ENCODE peak calls at places on chromosomes 5 and 9, in seven cellular contexts. F is right lobe of liver; O is MM.1S; I is colonic mucosa; E is fibroblast of villous mesenchyme; G is stomach; D is CD8-positive, alpha-beta T cell. B is an unnamed sample.

GRCh38 chr5:16673241-16673998 is 56.6 kb upstream of the RETREG1 start:
- DNase-seq in F (no peak), O (no peak), I (no peak), E (no peak), G (no peak), D (peak; percentile 71), B (no peak)

GRCh38 chr5:149299451-149300054 is 27.9 kb downstream of the AFAP1L1 start:
- DNase-seq in F (no peak), O (no peak), I (no peak), E (no peak), G (no peak), D (no peak), B (no peak)

GRCh38 chr9:14366071-14366470 is 52.1 kb upstream of the NFIB start:
- DNase-seq in F (no peak), O (no peak), I (no peak), E (peak; percentile 86), G (no peak), D (no peak), B (peak; percentile 98)

GRCh38 chr9:96420468-96421219 is 2.5 kb upstream of the ZNF367 start:
- DNase-seq in F (no peak), O (peak; percentile 15), I (peak; percentile 28), E (peak; percentile 72), G (no peak), D (no peak), B (peak; percentile 98)

GRCh38 chr9:101977614-101978210 is 239.3 kb upstream of the GRIN3A start:
- DNase-seq in F (no peak), O (peak; percentile 41), I (no peak), E (peak; percentile 13), G (no peak), D (no peak), B (peak; percentile 20)

GRCh38 chr9:89935791-89936190 is 331.0 kb downstream of the GADD45G start:
- DNase-seq in F (no peak), O (no peak), I (no peak), E (no peak), G (no peak), D (no peak), B (no peak)

GRCh38 chr5:122704247-122705036 is 70.4 kb upstream of the SNX2 start:
- DNase-seq in F (no peak), O (peak; percentile 55), I (no peak), E (peak; percentile 59), G (no peak), D (no peak), B (peak; percentile 72)

GRCh38 chr9:138052635-138053320 is 175.2 kb downstream of the CACNA1B start:
- DNase-seq in F (peak; percentile 31), O (no peak), I (no peak), E (no peak), G (peak; percentile 0), D (no peak), B (no peak)

GRCh38 chr9:129316281-129317030 is 138.4 kb upstream of the IER5L start:
- DNase-seq in F (peak; percentile 49), O (no peak), I (no peak), E (no peak), G (no peak), D (no peak), B (no peak)

GRCh38 chr5:171386006-171386671 is 1.5 kb upstream of the NPM1 start:
- DNase-seq in F (no peak), O (no peak), I (no peak), E (no peak), G (no peak), D (no peak), B (no peak)

GRCh38 chr5:41763096-41763495 is 107.1 kb downstream of the OXCT1 start:
- DNase-seq in F (no peak), O (peak; percentile 63), I (no peak), E (peak; percentile 66), G (no peak), D (no peak), B (peak; percentile 78)

GRCh38 chr5:129905467-129906176 is 1.4 kb downstream of the CHSY3 start:
- DNase-seq in F (no peak), O (no peak), I (peak; percentile 19), E (no peak), G (no peak), D (no peak), B (no peak)

GRCh38 chr5:137446611-137447010 is 52.5 kb downstream of the SPOCK1 start:
- DNase-seq in F (no peak), O (no peak), I (no peak), E (no peak), G (no peak), D (no peak), B (no peak)

GRCh38 chr5:68803881-68804319 is 289.9 kb upstream of the SLC30A5 start:
- DNase-seq in F (no peak), O (no peak), I (no peak), E (no peak), G (no peak), D (no peak), B (no peak)

GRCh38 chr5:135615581-135616260 is 36.9 kb upstream of the CXCL14 start:
- DNase-seq in F (no peak), O (no peak), I (no peak), E (peak; percentile 4), G (no peak), D (no peak), B (peak; percentile 34)

GRCh38 chr5:52804978-52805377 is 17.3 kb downstream of the ITGA1 start:
- DNase-seq in F (no peak), O (no peak), I (no peak), E (no peak), G (no peak), D (no peak), B (no peak)

GRCh38 chr9:36150529-36151305 is 14.2 kb downstream of the GLIPR2 start:
- DNase-seq in F (no peak), O (no peak), I (no peak), E (peak; percentile 77), G (no peak), D (no peak), B (peak; percentile 48)

GRCh38 chr5:150627731-150628545 is 12.5 kb upstream of the SYNPO start:
- DNase-seq in F (no peak), O (no peak), I (no peak), E (peak; percentile 67), G (no peak), D (no peak), B (peak; percentile 70)

GRCh38 chr5:135436856-135437795 is 10.0 kb downstream of the DCANP1 start:
- DNase-seq in F (no peak), O (no peak), I (no peak), E (no peak), G (no peak), D (no peak), B (no peak)

GRCh38 chr5:157793298-157793791 is 49.8 kb downstream of the LSM11 start:
- DNase-seq in F (no peak), O (no peak), I (no peak), E (no peak), G (no peak), D (no peak), B (no peak)

GRCh38 chr9:133604856-133605255 is 4.3 kb downstream of the FAM163B start:
- DNase-seq in F (no peak), O (no peak), I (no peak), E (no peak), G (no peak), D (no peak), B (no peak)

GRCh38 chr5:39058178-39058577 is 16.0 kb downstream of the RICTOR start:
- DNase-seq in F (no peak), O (no peak), I (no peak), E (no peak), G (no peak), D (no peak), B (no peak)

GRCh38 chr9:80492221-80492620 is 920.5 kb downstream of the TLE4 start:
- DNase-seq in F (no peak), O (no peak), I (no peak), E (no peak), G (peak; percentile 67), D (no peak), B (no peak)

GRCh38 chr5:146620663-146621051 is 104.7 kb upstream of the GPR151 start:
- DNase-seq in F (no peak), O (no peak), I (no peak), E (no peak), G (no peak), D (no peak), B (no peak)

GRCh38 chr5:156515799-156516198 is 188.8 kb downstream of the SGCD start:
- DNase-seq in F (no peak), O (no peak), I (no peak), E (no peak), G (no peak), D (no peak), B (no peak)
- TF ChIP-seq CTCF in F (no peak), O (no peak), I (no peak), E (no peak), G (no peak), D (no peak), B (no peak)

GRCh38 chr9:121652838-121653231 is 1.4 kb downstream of the DAB2IP start:
- DNase-seq in F (no peak), O (no peak), I (no peak), E (no peak), G (no peak), D (no peak), B (no peak)
- H3K4me3 ChIP-seq in F (peak overlapping the region; percentile 61), O (no peak overlapping the region), I (peak overlapping the region; percentile 60), E (no peak overlapping the region), G (peak overlapping the region; percentile 68), D (no peak overlapping the region), B (no peak overlapping the region)

DNA sequence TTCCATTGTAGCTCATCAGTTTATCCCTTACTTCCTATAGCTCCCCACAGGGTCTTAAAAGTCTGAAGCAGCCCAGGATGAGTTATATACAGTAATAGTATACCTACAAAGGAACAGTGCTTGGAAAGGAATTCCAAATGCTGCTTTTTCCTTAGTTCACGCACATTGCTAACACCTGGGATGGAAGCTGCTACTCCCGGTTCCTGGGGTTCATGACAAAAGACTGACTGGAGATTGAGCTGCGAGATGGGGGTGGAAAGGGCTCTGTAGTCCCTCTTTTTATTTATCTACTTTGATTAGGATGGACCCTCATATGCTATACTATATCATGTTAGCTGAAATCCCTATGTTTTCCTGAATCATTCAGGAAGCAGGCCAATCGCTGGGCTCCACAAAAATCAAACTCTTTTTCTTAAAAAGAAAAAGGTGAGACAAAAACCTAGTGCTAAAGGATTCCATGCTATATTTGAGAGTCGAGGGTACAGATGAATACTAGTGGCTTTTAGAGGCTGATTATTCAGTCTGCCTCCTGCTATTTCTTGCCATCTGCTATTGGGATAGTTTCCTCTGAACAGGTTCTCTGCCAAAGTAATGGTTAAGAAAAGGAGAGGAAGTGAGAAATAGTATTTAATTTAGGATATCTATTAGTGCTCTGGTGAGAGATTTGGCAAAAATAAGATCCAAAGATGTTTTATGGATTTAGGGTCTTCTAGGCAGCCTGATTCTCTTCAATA is 81.2 kb downstream of the MRPS27 start:
- DNase-seq in F (no peak), O (no peak), I (no peak), E (no peak), G (no peak), D (no peak), B (no peak)
- TF ChIP-seq CTCF in F (no peak), O (no peak), I (no peak), E (no peak), G (no peak), D (no peak), B (no peak)

GRCh38 chr5:27412379-27412778 is 374.0 kb upstream of the CDH9 start:
- DNase-seq in F (no peak), O (no peak), I (no peak), E (no peak), G (no peak), D (no peak), B (no peak)

DNA sequence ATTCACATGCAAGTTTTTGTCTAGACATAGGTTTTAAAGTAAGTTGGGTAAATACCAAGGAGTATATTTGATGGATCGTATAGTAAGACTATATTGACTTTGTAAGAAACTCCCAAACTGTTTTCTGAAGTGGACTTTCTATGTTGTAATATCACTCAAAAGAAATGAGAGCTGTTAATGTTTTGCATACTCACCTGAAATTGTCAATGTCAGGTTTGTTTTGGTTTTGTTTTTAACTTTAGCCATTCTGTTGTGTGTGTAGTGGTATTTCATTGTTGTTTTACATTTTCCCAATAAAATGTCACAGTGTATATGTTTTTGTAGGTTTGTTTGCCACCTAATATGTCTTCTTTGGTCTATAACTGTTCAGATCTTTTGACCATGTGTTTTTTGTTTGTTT is 375.7 kb upstream of the CDH9 start:
- DNase-seq in F (no peak), O (peak; percentile 16), I (no peak), E (no peak), G (no peak), D (no peak), B (no peak)
- H3K4me3 ChIP-seq in F (no peak overlapping the region), O (no peak overlapping the region), I (no peak overlapping the region), E (no peak overlapping the region), G (no peak overlapping the region), D (no peak overlapping the region), B (no peak overlapping the region)